ENCODE peak calls at places on chromosomes 4 and X, in five cellular contexts. F, Y, P, C and D are unnamed samples.

GRCh38 chr4:91826186-91826585 is 477.6 kb upstream of the GRID2 start:
- DNase-seq in F (peak; percentile 43), Y (no peak), P (peak; percentile 31), C (no peak), D (no peak)

GRCh38 chrX:74242050-74242449 is 61.9 kb upstream of the ZCCHC13 start:
- DNase-seq in F (peak; percentile 22), Y (no peak), P (peak; percentile 87), C (no peak), D (peak; percentile 33)

GRCh38 chr4:38664704-38665401 is 854 bp downstream of the KLF3 start:
- DNase-seq in F (peak; percentile 24), Y (peak; percentile 42), P (peak; percentile 59), C (peak; percentile 59), D (no peak)

GRCh38 chrX:103376118-103376978 is at the start of gene BEX3:
- DNase-seq in F (peak; percentile 38), Y (peak; percentile 64), P (no peak), C (peak; percentile 83), D (no peak)

GRCh38 chrX:115030635-115031034 is 13.2 kb upstream of the IL13RA2 start:
- DNase-seq in F (no peak), Y (peak; percentile 14), P (no peak), C (no peak), D (no peak)

GRCh38 chr4:148288448-148288847 is 153.8 kb downstream of the NR3C2 start:
- DNase-seq in F (no peak), Y (no peak), P (no peak), C (no peak), D (no peak)

GRCh38 chrX:54444752-54445151 is 4.5 kb downstream of the TSR2 start:
- DNase-seq in F (no peak), Y (no peak), P (no peak), C (no peak), D (no peak)

GRCh38 chr4:144710526-144710912 is 64.6 kb downstream of the HHIP start:
- DNase-seq in F (peak; percentile 57), Y (no peak), P (no peak), C (no peak), D (no peak)

GRCh38 chrX:40040686-40041461 is 56.9 kb downstream of the BCOR start:
- DNase-seq in F (no peak), Y (no peak), P (no peak), C (no peak), D (no peak)

GRCh38 chr4:15765306-15765705 is 12.8 kb upstream of the CD38 start:
- DNase-seq in F (no peak), Y (no peak), P (no peak), C (no peak), D (no peak)

GRCh38 chrX:74195120-74195519 is 108.9 kb upstream of the ZCCHC13 start:
- DNase-seq in F (no peak), Y (no peak), P (no peak), C (no peak), D (no peak)

GRCh38 chrX:148298737-148299136 is 201.7 kb upstream of the AFF2 start:
- DNase-seq in F (peak; percentile 86), Y (no peak), P (peak; percentile 1), C (no peak), D (no peak)

GRCh38 chr4:87961993-87962791 is 13.3 kb upstream of the SPP1 start:
- DNase-seq in F (peak; percentile 33), Y (no peak), P (peak; percentile 77), C (peak; percentile 72), D (no peak)

GRCh38 chr4:83011779-83012630 is 1.4 kb upstream of the LIN54 start:
- DNase-seq in F (no peak), Y (no peak), P (no peak), C (peak; percentile 30), D (no peak)

GRCh38 chr4:60890743-60891142 is 309.4 kb upstream of the ADGRL3 start:
- DNase-seq in F (no peak), Y (no peak), P (no peak), C (no peak), D (no peak)

GRCh38 chrX:73563740-73564073 is 710 bp downstream of the CHIC1 start:
- DNase-seq in F (no peak), Y (peak; percentile 5), P (peak; percentile 10), C (no peak), D (no peak)

GRCh38 chrX:12999422-12999821 is 24.5 kb downstream of the TMSB4X start:
- DNase-seq in F (no peak), Y (no peak), P (peak; percentile 50), C (no peak), D (no peak)

GRCh38 chr4:8818063-8818881 is 53.4 kb downstream of the HMX1 start:
- DNase-seq in F (no peak), Y (no peak), P (no peak), C (no peak), D (no peak)